ENCODE peak calls at places on chromosomes 2 and 18, in ten cellular contexts. One of them, this sample, is unnamed.

GRCh38 chr2:196640031-196640548 is 575 bp downstream of the CCDC150 start:
- DNase-seq in osteocyte: no peak
- DNase-seq in GM12865: no peak
- DNase-seq in endothelial cell: no peak
- DNase-seq in AG09309: no peak
- DNase-seq in thoracic aorta: no peak
- DNase-seq in stomach: no peak
- DNase-seq in fibroblast of the aortic adventitia: no peak
- DNase-seq in nephron progenitor cell: no peak
- DNase-seq in WTC11: no peak
- DNase-seq in this sample: no peak

GRCh38 chr2:241739651-241740050 is 5.2 kb downstream of the D2HGDH start:
- DNase-seq in osteocyte: no peak
- DNase-seq in GM12865: peak
- DNase-seq in endothelial cell: no peak
- DNase-seq in AG09309: no peak
- DNase-seq in thoracic aorta: no peak
- DNase-seq in stomach: no peak
- DNase-seq in fibroblast of the aortic adventitia: peak
- DNase-seq in nephron progenitor cell: no peak
- DNase-seq in WTC11: no peak
- DNase-seq in this sample: peak

GRCh38 chr18:35322486-35323258 is 21.5 kb downstream of the ZNF24 start:
- DNase-seq in osteocyte: no peak
- DNase-seq in GM12865: no peak
- DNase-seq in endothelial cell: no peak
- DNase-seq in AG09309: no peak
- DNase-seq in thoracic aorta: no peak
- DNase-seq in stomach: no peak
- DNase-seq in fibroblast of the aortic adventitia: no peak
- DNase-seq in nephron progenitor cell: no peak
- DNase-seq in WTC11: no peak
- DNase-seq in this sample: peak

GRCh38 chr2:177906041-177906718 is 166.4 kb downstream of the PDE11A start:
- DNase-seq in osteocyte: peak
- DNase-seq in GM12865: peak
- DNase-seq in endothelial cell: peak
- DNase-seq in AG09309: no peak
- DNase-seq in thoracic aorta: no peak
- DNase-seq in stomach: peak
- DNase-seq in fibroblast of the aortic adventitia: peak
- DNase-seq in nephron progenitor cell: peak
- DNase-seq in WTC11: peak
- DNase-seq in this sample: peak

GRCh38 chr2:160376576-160376975 is 117.0 kb downstream of the RBMS1 start:
- DNase-seq in osteocyte: no peak
- DNase-seq in GM12865: no peak
- DNase-seq in endothelial cell: no peak
- DNase-seq in AG09309: no peak
- DNase-seq in thoracic aorta: no peak
- DNase-seq in stomach: no peak
- DNase-seq in fibroblast of the aortic adventitia: peak
- DNase-seq in nephron progenitor cell: no peak
- DNase-seq in WTC11: no peak
- DNase-seq in this sample: peak

GRCh38 chr2:36485521-36485920 is 112.4 kb downstream of the FEZ2 start:
- DNase-seq in osteocyte: no peak
- DNase-seq in GM12865: no peak
- DNase-seq in endothelial cell: no peak
- DNase-seq in AG09309: peak
- DNase-seq in thoracic aorta: no peak
- DNase-seq in stomach: no peak
- DNase-seq in fibroblast of the aortic adventitia: peak
- DNase-seq in nephron progenitor cell: no peak
- DNase-seq in WTC11: no peak
- DNase-seq in this sample: peak

GRCh38 chr18:26536032-26536431 is 12.3 kb downstream of the KCTD1 start:
- DNase-seq in osteocyte: no peak
- DNase-seq in GM12865: no peak
- DNase-seq in endothelial cell: no peak
- DNase-seq in AG09309: no peak
- DNase-seq in thoracic aorta: no peak
- DNase-seq in stomach: no peak
- DNase-seq in fibroblast of the aortic adventitia: no peak
- DNase-seq in nephron progenitor cell: no peak
- DNase-seq in WTC11: no peak
- DNase-seq in this sample: peak

GRCh38 chr2:648476-649424 is 28.5 kb downstream of the TMEM18 start:
- DNase-seq in osteocyte: peak
- DNase-seq in GM12865: no peak
- DNase-seq in endothelial cell: peak
- DNase-seq in AG09309: no peak
- DNase-seq in thoracic aorta: no peak
- DNase-seq in stomach: peak
- DNase-seq in fibroblast of the aortic adventitia: no peak
- DNase-seq in nephron progenitor cell: peak
- DNase-seq in WTC11: no peak
- DNase-seq in this sample: no peak

GRCh38 chr2:59899692-59900091 is 653.8 kb downstream of the BCL11A start:
- DNase-seq in osteocyte: no peak
- DNase-seq in GM12865: no peak
- DNase-seq in endothelial cell: no peak
- DNase-seq in AG09309: no peak
- DNase-seq in thoracic aorta: no peak
- DNase-seq in stomach: no peak
- DNase-seq in fibroblast of the aortic adventitia: no peak
- DNase-seq in nephron progenitor cell: no peak
- DNase-seq in WTC11: no peak
- DNase-seq in this sample: no peak

GRCh38 chr2:667332-668000 is 9.7 kb downstream of the TMEM18 start:
- DNase-seq in osteocyte: no peak
- DNase-seq in GM12865: no peak
- DNase-seq in endothelial cell: no peak
- DNase-seq in AG09309: peak
- DNase-seq in thoracic aorta: no peak
- DNase-seq in stomach: no peak
- DNase-seq in fibroblast of the aortic adventitia: peak
- DNase-seq in nephron progenitor cell: no peak
- DNase-seq in WTC11: no peak
- DNase-seq in this sample: peak

GRCh38 chr2:167581961-167582574 is 665.3 kb downstream of the STK39 start:
- DNase-seq in osteocyte: no peak
- DNase-seq in GM12865: no peak
- DNase-seq in endothelial cell: no peak
- DNase-seq in AG09309: no peak
- DNase-seq in thoracic aorta: no peak
- DNase-seq in stomach: no peak
- DNase-seq in fibroblast of the aortic adventitia: no peak
- DNase-seq in nephron progenitor cell: no peak
- DNase-seq in WTC11: no peak
- DNase-seq in this sample: no peak

GRCh38 chr2:195756218-195756941 is 99.4 kb downstream of the SLC39A10 start:
- DNase-seq in osteocyte: no peak
- DNase-seq in GM12865: no peak
- DNase-seq in endothelial cell: no peak
- DNase-seq in AG09309: no peak
- DNase-seq in thoracic aorta: no peak
- DNase-seq in stomach: no peak
- DNase-seq in fibroblast of the aortic adventitia: no peak
- DNase-seq in nephron progenitor cell: no peak
- DNase-seq in WTC11: no peak
- DNase-seq in this sample: no peak

DNA sequence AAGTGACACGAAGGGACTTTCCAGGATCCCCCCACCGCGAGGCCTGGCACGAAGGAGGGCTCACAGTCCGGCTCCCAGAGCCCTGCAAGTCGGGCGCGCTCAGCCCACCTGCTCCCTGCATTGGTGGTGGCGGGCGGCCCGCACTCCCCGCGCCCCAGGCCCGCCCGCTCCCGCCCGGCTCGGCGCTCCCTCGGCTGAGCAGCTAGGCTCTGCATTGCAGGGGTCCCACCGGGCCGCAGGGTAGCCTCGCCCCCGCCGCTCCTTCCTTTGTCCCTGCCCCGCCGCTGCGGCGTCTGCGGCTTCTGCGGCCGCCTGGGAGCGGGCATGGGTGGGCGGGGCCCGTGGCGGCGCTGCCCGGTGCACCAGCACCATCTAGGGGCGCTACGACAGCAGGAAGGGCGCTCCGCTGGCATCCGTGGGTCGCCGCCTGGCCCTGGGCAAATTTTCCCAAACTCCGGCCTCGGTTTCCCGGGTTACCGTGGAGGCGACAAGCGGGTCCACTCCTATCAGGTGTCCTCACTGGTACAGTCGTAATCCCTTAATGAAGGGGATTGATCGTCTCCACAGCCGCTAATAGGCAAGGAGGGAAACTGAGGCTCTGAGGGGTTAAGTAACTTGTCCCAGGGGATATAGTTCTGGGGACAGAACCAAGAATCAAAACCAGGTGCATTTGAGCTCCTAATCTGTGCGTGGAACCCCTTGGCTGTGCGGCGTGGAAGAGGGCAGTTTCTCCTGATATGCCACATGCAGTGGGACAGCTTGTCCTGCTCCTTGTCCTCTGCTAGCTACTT is 157.4 kb downstream of the CYRIA start:
- DNase-seq in osteocyte: no peak
- DNase-seq in GM12865: peak
- DNase-seq in endothelial cell: peak
- DNase-seq in AG09309: no peak
- DNase-seq in thoracic aorta: no peak
- DNase-seq in stomach: peak
- DNase-seq in fibroblast of the aortic adventitia: no peak
- DNase-seq in nephron progenitor cell: peak
- DNase-seq in WTC11: peak
- DNase-seq in this sample: no peak
- TF ChIP-seq CTCF in osteocyte: peak
- TF ChIP-seq CTCF in GM12865: peak
- TF ChIP-seq CTCF in endothelial cell: peak
- TF ChIP-seq CTCF in AG09309: peak
- TF ChIP-seq CTCF in thoracic aorta: peak
- TF ChIP-seq CTCF in stomach: no peak
- TF ChIP-seq CTCF in fibroblast of the aortic adventitia: no peak
- TF ChIP-seq CTCF in nephron progenitor cell: peak
- TF ChIP-seq CTCF in WTC11: peak
- TF ChIP-seq CTCF in this sample: no peak

GRCh38 chr18:11760498-11761158 is 71.6 kb downstream of the GNAL start:
- DNase-seq in osteocyte: no peak
- DNase-seq in GM12865: no peak
- DNase-seq in endothelial cell: no peak
- DNase-seq in AG09309: no peak
- DNase-seq in thoracic aorta: no peak
- DNase-seq in stomach: no peak
- DNase-seq in fibroblast of the aortic adventitia: no peak
- DNase-seq in nephron progenitor cell: no peak
- DNase-seq in WTC11: no peak
- DNase-seq in this sample: no peak

GRCh38 chr18:11759456-11759855 is 70.4 kb downstream of the GNAL start:
- DNase-seq in osteocyte: no peak
- DNase-seq in GM12865: no peak
- DNase-seq in endothelial cell: no peak
- DNase-seq in AG09309: no peak
- DNase-seq in thoracic aorta: no peak
- DNase-seq in stomach: no peak
- DNase-seq in fibroblast of the aortic adventitia: no peak
- DNase-seq in nephron progenitor cell: no peak
- DNase-seq in WTC11: no peak
- DNase-seq in this sample: no peak

GRCh38 chr18:11757084-11757590 is 68.1 kb downstream of the GNAL start:
- DNase-seq in osteocyte: no peak
- DNase-seq in GM12865: no peak
- DNase-seq in endothelial cell: no peak
- DNase-seq in AG09309: no peak
- DNase-seq in thoracic aorta: no peak
- DNase-seq in stomach: no peak
- DNase-seq in fibroblast of the aortic adventitia: no peak
- DNase-seq in nephron progenitor cell: no peak
- DNase-seq in WTC11: no peak
- DNase-seq in this sample: no peak

GRCh38 chr18:11762429-11762828 is 73.4 kb downstream of the GNAL start:
- DNase-seq in osteocyte: no peak
- DNase-seq in GM12865: no peak
- DNase-seq in endothelial cell: no peak
- DNase-seq in AG09309: no peak
- DNase-seq in thoracic aorta: no peak
- DNase-seq in stomach: no peak
- DNase-seq in fibroblast of the aortic adventitia: no peak
- DNase-seq in nephron progenitor cell: no peak
- DNase-seq in WTC11: no peak
- DNase-seq in this sample: no peak

DNA sequence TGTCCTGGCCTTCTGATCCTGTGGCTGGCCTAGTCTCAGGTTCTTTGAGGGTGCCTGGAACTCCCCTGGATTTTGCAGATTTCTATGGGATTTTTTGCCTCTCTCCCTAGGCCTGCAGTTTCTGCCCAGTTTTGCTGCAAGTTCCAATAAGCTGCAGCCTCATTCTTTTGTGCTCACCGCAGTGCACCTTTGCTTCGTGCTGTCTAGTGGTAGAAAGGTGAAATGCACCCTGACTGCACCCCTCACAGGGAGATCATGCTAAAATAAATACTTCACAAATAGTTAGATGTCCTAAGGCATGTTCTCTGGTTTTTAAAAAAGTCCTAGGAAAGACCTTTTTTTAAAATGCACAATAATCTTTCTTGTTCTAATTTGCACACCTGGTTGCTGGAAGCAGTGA is 72.5 kb downstream of the GNAL start:
- DNase-seq in osteocyte: no peak
- DNase-seq in GM12865: peak
- DNase-seq in endothelial cell: no peak
- DNase-seq in AG09309: no peak
- DNase-seq in thoracic aorta: no peak
- DNase-seq in stomach: no peak
- DNase-seq in fibroblast of the aortic adventitia: no peak
- DNase-seq in nephron progenitor cell: no peak
- DNase-seq in WTC11: no peak
- DNase-seq in this sample: no peak
- TF ChIP-seq CTCF in osteocyte: no peak
- TF ChIP-seq CTCF in GM12865: peak
- TF ChIP-seq CTCF in endothelial cell: peak
- TF ChIP-seq CTCF in AG09309: no peak
- TF ChIP-seq CTCF in thoracic aorta: no peak
- TF ChIP-seq CTCF in stomach: no peak
- TF ChIP-seq CTCF in fibroblast of the aortic adventitia: no peak
- TF ChIP-seq CTCF in nephron progenitor cell: peak
- TF ChIP-seq CTCF in WTC11: peak
- TF ChIP-seq CTCF in this sample: peak

GRCh38 chr2:4763009-4763408 is 929.2 kb upstream of the SOX11 start:
- DNase-seq in osteocyte: no peak
- DNase-seq in GM12865: no peak
- DNase-seq in endothelial cell: peak
- DNase-seq in AG09309: no peak
- DNase-seq in thoracic aorta: no peak
- DNase-seq in stomach: no peak
- DNase-seq in fibroblast of the aortic adventitia: no peak
- DNase-seq in nephron progenitor cell: peak
- DNase-seq in WTC11: no peak
- DNase-seq in this sample: no peak
- TF ChIP-seq CTCF in osteocyte: peak
- TF ChIP-seq CTCF in GM12865: no peak
- TF ChIP-seq CTCF in endothelial cell: no peak
- TF ChIP-seq CTCF in AG09309: no peak
- TF ChIP-seq CTCF in thoracic aorta: no peak
- TF ChIP-seq CTCF in stomach: no peak
- TF ChIP-seq CTCF in fibroblast of the aortic adventitia: no peak
- TF ChIP-seq CTCF in nephron progenitor cell: peak
- TF ChIP-seq CTCF in WTC11: no peak
- TF ChIP-seq CTCF in this sample: no peak

GRCh38 chr2:170005702-170006101 is 172.2 kb upstream of the MYO3B start:
- DNase-seq in osteocyte: no peak
- DNase-seq in GM12865: no peak
- DNase-seq in endothelial cell: no peak
- DNase-seq in AG09309: no peak
- DNase-seq in thoracic aorta: no peak
- DNase-seq in stomach: no peak
- DNase-seq in fibroblast of the aortic adventitia: no peak
- DNase-seq in nephron progenitor cell: no peak
- DNase-seq in WTC11: peak
- DNase-seq in this sample: no peak
- TF ChIP-seq CTCF in osteocyte: no peak
- TF ChIP-seq CTCF in GM12865: no peak
- TF ChIP-seq CTCF in endothelial cell: no peak
- TF ChIP-seq CTCF in AG09309: no peak
- TF ChIP-seq CTCF in thoracic aorta: no peak
- TF ChIP-seq CTCF in stomach: no peak
- TF ChIP-seq CTCF in fibroblast of the aortic adventitia: no peak
- TF ChIP-seq CTCF in nephron progenitor cell: no peak
- TF ChIP-seq CTCF in WTC11: no peak
- TF ChIP-seq CTCF in this sample: no peak

This sample was measured in HFFc6.